ENCODE peak calls at places on chromosomes 3 and 15, in seven cellular contexts. D is pancreas, N is brain microvascular endothelial cell, J is adrenal gland, Q is coronary artery, L is transverse colon, U is ovary. X is an unnamed sample.

GRCh38 chr3:72655151-72655551 is 193.1 kb downstream of the SHQ1 start:
- DNase-seq in D (peak; percentile 24), N (no peak), J (no peak), Q (no peak), L (no peak), U (peak; percentile 16), X (no peak)

GRCh38 chr15:34621675-34622074 is 38.2 kb upstream of the GOLGA8B start:
- DNase-seq in D (no peak), N (no peak), J (no peak), Q (no peak), L (no peak), U (no peak), X (peak; percentile 10)

GRCh38 chr15:32979710-32980109 is 214.8 kb downstream of the FMN1 start:
- DNase-seq in D (no peak), N (peak; percentile 76), J (no peak), Q (no peak), L (no peak), U (no peak), X (no peak)

GRCh38 chr3:5428607-5429516 is 241.4 kb downstream of the EDEM1 start:
- DNase-seq in D (no peak), N (no peak), J (no peak), Q (no peak), L (no peak), U (no peak), X (no peak)

GRCh38 chr3:126137490-126138130 is 42.8 kb downstream of the ALDH1L1 start:
- DNase-seq in D (peak; percentile 3), N (no peak), J (no peak), Q (peak; percentile 47), L (no peak), U (peak; percentile 5), X (no peak)

GRCh38 chr15:29925227-29926082 is 103.2 kb upstream of the TJP1 start:
- DNase-seq in D (peak; percentile 53), N (peak; percentile 86), J (peak; percentile 73), Q (no peak), L (peak; percentile 63), U (peak; percentile 56), X (peak; percentile 91)

GRCh38 chr3:13932578-13933295 is 52.9 kb upstream of the WNT7A start:
- DNase-seq in D (no peak), N (no peak), J (peak; percentile 17), Q (peak; percentile 58), L (no peak), U (no peak), X (peak; percentile 5)

GRCh38 chr3:193641376-193641775 is 48.4 kb downstream of the OPA1 start:
- DNase-seq in D (no peak), N (no peak), J (no peak), Q (no peak), L (no peak), U (no peak), X (no peak)

GRCh38 chr15:75531041-75531450 is 48.1 kb downstream of the PTPN9 start:
- DNase-seq in D (peak; percentile 14), N (peak; percentile 27), J (peak; percentile 71), Q (no peak), L (peak; percentile 22), U (peak; percentile 68), X (no peak)

GRCh38 chr15:66025972-66026371 is 156.7 kb downstream of the RAB11A start:
- DNase-seq in D (no peak), N (no peak), J (no peak), Q (no peak), L (no peak), U (no peak), X (no peak)

GRCh38 chr15:50523736-50524318 is 22.6 kb downstream of the USP50 start:
- DNase-seq in D (no peak), N (no peak), J (no peak), Q (no peak), L (no peak), U (no peak), X (no peak)

GRCh38 chr3:40020689-40021088 is 211.3 kb downstream of the MYRIP start:
- DNase-seq in D (no peak), N (no peak), J (no peak), Q (no peak), L (no peak), U (no peak), X (no peak)

GRCh38 chr15:41423979-41424659 is 7.2 kb downstream of the RTF1 start:
- DNase-seq in D (no peak), N (no peak), J (no peak), Q (no peak), L (no peak), U (no peak), X (no peak)

GRCh38 chr3:16012086-16012485 is 162.4 kb upstream of the GALNT15 start:
- DNase-seq in D (no peak), N (peak; percentile 37), J (no peak), Q (no peak), L (no peak), U (no peak), X (no peak)

GRCh38 chr3:177802151-177802900 is 605.0 kb upstream of the TBL1XR1 start:
- DNase-seq in D (no peak), N (no peak), J (peak; percentile 55), Q (no peak), L (no peak), U (no peak), X (no peak)

GRCh38 chr15:23854535-23855252 is 167.6 kb upstream of the NDN start:
- DNase-seq in D (no peak), N (no peak), J (no peak), Q (no peak), L (no peak), U (peak; percentile 46), X (no peak)

GRCh38 chr3:184981071-184981470 is 169.1 kb downstream of the VPS8 start:
- DNase-seq in D (no peak), N (no peak), J (no peak), Q (no peak), L (peak; percentile 51), U (no peak), X (no peak)

GRCh38 chr15:86138798-86139197 is 59.1 kb downstream of the AGBL1 start:
- DNase-seq in D (no peak), N (no peak), J (no peak), Q (no peak), L (no peak), U (no peak), X (no peak)
- TF ChIP-seq CTCF in D (no peak), N (no peak), J (no peak), Q (no peak), L (no peak), U (no peak), X (no peak)

DNA sequence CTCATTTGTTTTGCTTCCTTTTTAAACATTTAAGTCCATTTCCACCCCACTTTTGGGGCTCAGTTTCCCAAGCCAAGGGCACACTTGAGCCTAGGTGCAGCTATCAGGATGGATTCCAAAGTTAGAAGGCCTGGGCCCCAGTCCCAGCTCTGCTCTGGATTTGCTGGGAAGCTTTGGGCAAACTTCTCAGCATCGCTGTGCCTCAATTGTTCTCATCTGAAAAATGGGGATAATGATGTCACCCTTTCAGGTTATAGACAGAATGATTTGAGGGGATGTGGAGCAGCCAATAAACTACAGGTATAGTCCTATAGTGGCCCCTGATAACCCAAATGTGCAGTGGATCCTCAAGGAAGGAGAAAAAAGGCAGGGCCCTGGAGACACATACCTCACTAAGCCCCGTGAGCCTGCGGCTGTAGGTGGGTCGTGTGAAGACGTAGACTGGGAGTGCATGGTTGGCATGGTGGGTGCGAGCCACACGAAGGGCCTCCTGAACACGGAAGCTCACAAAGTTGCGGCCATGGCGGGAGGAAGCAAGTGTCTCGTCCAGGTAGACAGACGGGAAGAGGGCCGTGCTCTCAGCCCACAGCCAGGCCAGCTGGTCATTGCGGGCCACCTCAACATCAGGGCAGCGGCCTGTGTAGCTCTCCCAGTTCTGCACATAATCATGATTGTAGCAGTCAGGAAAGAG is 3.2 kb downstream of the HYAL2 start:
- DNase-seq in D (no peak), N (no peak), J (no peak), Q (no peak), L (no peak), U (no peak), X (no peak)
- H3K27ac ChIP-seq in D (no peak overlapping the region), N (no peak overlapping the region), J (no peak overlapping the region), Q (no peak overlapping the region), L (peak overlapping the region; percentile 84), U (no peak overlapping the region), X (peak overlapping the region; percentile 97)

GRCh38 chr15:39066677-39067076 is 502.1 kb upstream of the RASGRP1 start:
- DNase-seq in D (no peak), N (no peak), J (no peak), Q (no peak), L (no peak), U (no peak), X (no peak)
- TF ChIP-seq CTCF in D (no peak), N (no peak), J (no peak), Q (no peak), L (no peak), U (no peak), X (no peak)

GRCh38 chr3:46085421-46086082 is 58.3 kb upstream of the XCR1 start:
- DNase-seq in D (no peak), N (no peak), J (no peak), Q (no peak), L (no peak), U (peak; percentile 23), X (no peak)

GRCh38 chr3:46087871-46088270 is 60.6 kb upstream of the XCR1 start:
- DNase-seq in D (no peak), N (no peak), J (no peak), Q (no peak), L (no peak), U (no peak), X (no peak)

GRCh38 chr3:46082849-46083248 is 55.6 kb upstream of the XCR1 start:
- DNase-seq in D (no peak), N (no peak), J (no peak), Q (no peak), L (no peak), U (no peak), X (peak; percentile 48)

GRCh38 chr3:46083956-46084355 is 56.7 kb upstream of the XCR1 start:
- DNase-seq in D (no peak), N (no peak), J (no peak), Q (no peak), L (no peak), U (no peak), X (no peak)

DNA sequence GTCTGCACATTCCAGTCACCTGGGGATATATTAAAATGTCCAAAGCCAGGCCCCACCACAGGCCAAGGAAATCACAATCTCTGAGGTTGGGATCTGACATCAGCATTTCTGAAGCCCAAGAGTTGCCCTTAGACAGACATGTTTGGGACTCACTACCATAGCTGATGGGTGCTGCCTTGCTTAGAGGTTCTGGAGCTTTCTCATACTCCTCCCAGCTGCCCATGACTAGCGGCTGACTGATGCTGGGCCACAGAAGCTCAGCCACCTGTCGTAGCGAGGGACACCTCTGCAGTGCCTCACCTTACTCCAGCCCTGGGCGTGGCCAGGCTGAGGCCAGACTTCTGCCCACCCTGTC is 58.8 kb upstream of the XCR1 start:
- DNase-seq in D (no peak), N (no peak), J (no peak), Q (no peak), L (no peak), U (no peak), X (no peak)
- H3K27ac ChIP-seq in D (no peak overlapping the region), N (no peak overlapping the region), J (no peak overlapping the region), Q (no peak overlapping the region), L (no peak overlapping the region), U (no peak overlapping the region), X (no peak overlapping the region)

X was measured in RWPE1.